ENCODE peak calls at places on chromosomes 12 and 14, in four cellular contexts. One of them, this sample, is unnamed.

GRCh38 chr14:65043893-65044595 is 57.3 kb downstream of the FNTB start:
- DNase-seq in stomach: no peak
- DNase-seq in uterus: no peak
- DNase-seq in upper lobe of left lung: peak; percentile 49
- DNase-seq in this sample: no peak

GRCh38 chr14:65019944-65020566 is 33.4 kb downstream of the FNTB start:
- DNase-seq in stomach: peak; percentile 41
- DNase-seq in uterus: peak; percentile 31
- DNase-seq in upper lobe of left lung: no peak
- DNase-seq in this sample: peak; percentile 29

GRCh38 chr12:1277905-1278304 is 286.9 kb downstream of the ERC1 start:
- DNase-seq in stomach: no peak
- DNase-seq in uterus: no peak
- DNase-seq in upper lobe of left lung: no peak
- DNase-seq in this sample: no peak

GRCh38 chr12:20040844-20041243 is 327.5 kb upstream of the PDE3A start:
- DNase-seq in stomach: no peak
- DNase-seq in uterus: no peak
- DNase-seq in upper lobe of left lung: no peak
- DNase-seq in this sample: peak; percentile 32

GRCh38 chr12:59695379-59695778 is 99.5 kb downstream of the SLC16A7 start:
- DNase-seq in stomach: no peak
- DNase-seq in uterus: no peak
- DNase-seq in upper lobe of left lung: no peak
- DNase-seq in this sample: no peak

GRCh38 chr12:93102744-93103143 is 173.6 kb upstream of the EEA1 start:
- DNase-seq in stomach: no peak
- DNase-seq in uterus: no peak
- DNase-seq in upper lobe of left lung: no peak
- DNase-seq in this sample: no peak

GRCh38 chr12:57210926-57211700 is 5.5 kb upstream of the NXPH4 start:
- DNase-seq in stomach: no peak
- DNase-seq in uterus: no peak
- DNase-seq in upper lobe of left lung: peak; percentile 72
- DNase-seq in this sample: no peak

GRCh38 chr12:52063081-52063985 is 6.4 kb upstream of the ATG101 start:
- DNase-seq in stomach: no peak
- DNase-seq in uterus: no peak
- DNase-seq in upper lobe of left lung: peak; percentile 82
- DNase-seq in this sample: no peak

GRCh38 chr12:47776471-47777143 is 3.6 kb downstream of the SLC48A1 start:
- DNase-seq in stomach: no peak
- DNase-seq in uterus: no peak
- DNase-seq in upper lobe of left lung: no peak
- DNase-seq in this sample: peak; percentile 77

GRCh38 chr12:14810953-14811483 is 3.0 kb downstream of the SMCO3 start:
- DNase-seq in stomach: no peak
- DNase-seq in uterus: no peak
- DNase-seq in upper lobe of left lung: no peak
- DNase-seq in this sample: peak; percentile 8

GRCh38 chr14:85536835-85537195 is 6.9 kb downstream of the FLRT2 start:
- DNase-seq in stomach: no peak
- DNase-seq in uterus: no peak
- DNase-seq in upper lobe of left lung: no peak
- DNase-seq in this sample: no peak

GRCh38 chr14:105477659-105478623 is 3.3 kb downstream of the CRIP2 start:
- DNase-seq in stomach: no peak
- DNase-seq in uterus: no peak
- DNase-seq in upper lobe of left lung: no peak
- DNase-seq in this sample: no peak

GRCh38 chr14:100022772-100023451 is 42.3 kb upstream of the EVL start:
- DNase-seq in stomach: no peak
- DNase-seq in uterus: peak; percentile 76
- DNase-seq in upper lobe of left lung: no peak
- DNase-seq in this sample: no peak

GRCh38 chr14:89618309-89618708 is 201.3 kb upstream of the FOXN3 start:
- DNase-seq in stomach: no peak
- DNase-seq in uterus: no peak
- DNase-seq in upper lobe of left lung: no peak
- DNase-seq in this sample: no peak

GRCh38 chr14:55073856-55074255 is 22.4 kb downstream of the MAPK1IP1L start:
- DNase-seq in stomach: no peak
- DNase-seq in uterus: no peak
- DNase-seq in upper lobe of left lung: no peak
- DNase-seq in this sample: no peak

GRCh38 chr14:55075628-55076027 is 24.2 kb downstream of the MAPK1IP1L start:
- DNase-seq in stomach: no peak
- DNase-seq in uterus: no peak
- DNase-seq in upper lobe of left lung: no peak
- DNase-seq in this sample: no peak

GRCh38 chr14:55074662-55075061 is 23.2 kb downstream of the MAPK1IP1L start:
- DNase-seq in stomach: no peak
- DNase-seq in uterus: no peak
- DNase-seq in upper lobe of left lung: no peak
- DNase-seq in this sample: no peak

GRCh38 chr14:55071870-55072640 is 20.6 kb downstream of the MAPK1IP1L start:
- DNase-seq in stomach: no peak
- DNase-seq in uterus: no peak
- DNase-seq in upper lobe of left lung: no peak
- DNase-seq in this sample: peak; percentile 32

DNA sequence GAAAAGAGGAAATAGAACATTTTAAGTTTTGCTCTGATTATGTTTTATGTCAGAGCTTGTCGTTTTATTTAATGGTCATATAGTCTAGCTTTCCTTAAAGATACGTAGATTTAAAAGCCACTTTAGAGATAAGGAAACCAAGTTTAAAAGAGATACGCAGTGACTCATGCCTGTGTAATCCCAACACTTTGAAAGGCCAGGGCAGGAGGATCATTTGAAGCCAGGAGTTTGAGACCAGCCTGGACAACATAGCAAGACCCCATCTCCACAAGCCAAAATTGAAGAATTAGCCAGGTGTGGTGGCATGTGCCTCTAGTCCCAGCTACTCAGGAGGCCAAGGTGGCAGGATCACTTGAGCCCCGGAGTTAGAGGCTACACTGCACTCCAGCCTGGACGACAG is 19.6 kb downstream of the MAPK1IP1L start:
- DNase-seq in stomach: no peak
- DNase-seq in uterus: no peak
- DNase-seq in upper lobe of left lung: no peak
- DNase-seq in this sample: no peak
- H3K27ac ChIP-seq in stomach: no peak overlapping the region
- H3K27ac ChIP-seq in uterus: peak overlapping the region; percentile 5
- H3K27ac ChIP-seq in upper lobe of left lung: peak overlapping the region; percentile 70
- H3K27ac ChIP-seq in this sample: peak overlapping the region; percentile 19

GRCh38 chr12:46364777-46365580 is 7.6 kb downstream of the SLC38A2 start:
- DNase-seq in stomach: peak; percentile 84
- DNase-seq in uterus: peak; percentile 72
- DNase-seq in upper lobe of left lung: no peak
- DNase-seq in this sample: peak; percentile 30
- TF ChIP-seq POLR2A in stomach: no peak
- TF ChIP-seq POLR2A in uterus: no peak
- TF ChIP-seq POLR2A in upper lobe of left lung: no peak
- TF ChIP-seq POLR2A in this sample: no peak

DNA sequence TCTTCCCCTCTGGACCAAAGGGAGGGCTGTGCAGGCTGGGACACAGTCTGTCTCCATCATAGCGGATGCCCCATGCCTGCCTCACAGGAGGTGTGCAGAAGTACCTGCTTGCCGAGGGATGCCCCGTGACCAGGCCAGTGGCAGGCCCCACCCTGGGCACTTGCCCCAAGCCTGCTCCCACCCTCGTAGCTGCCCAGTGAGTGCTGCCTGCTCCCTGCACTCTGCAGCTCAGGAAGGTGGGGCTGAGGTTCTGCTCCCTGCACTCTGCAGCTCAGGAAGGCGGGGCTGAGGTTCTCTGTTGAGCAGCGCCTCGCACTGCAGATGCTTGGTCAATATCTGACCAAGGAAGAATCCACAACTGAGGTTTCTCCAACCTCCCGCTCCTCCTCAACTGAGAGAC is 6.9 kb downstream of the MMAB start:
- DNase-seq in stomach: no peak
- DNase-seq in uterus: no peak
- DNase-seq in upper lobe of left lung: no peak
- DNase-seq in this sample: no peak
- H3K27ac ChIP-seq in stomach: no peak overlapping the region
- H3K27ac ChIP-seq in uterus: no peak overlapping the region
- H3K27ac ChIP-seq in upper lobe of left lung: no peak overlapping the region
- H3K27ac ChIP-seq in this sample: no peak overlapping the region

GRCh38 chr12:12441891-12442461 is 85.1 kb downstream of the BORCS5 start:
- DNase-seq in stomach: no peak
- DNase-seq in uterus: no peak
- DNase-seq in upper lobe of left lung: no peak
- DNase-seq in this sample: no peak
- TF ChIP-seq POLR2A in stomach: no peak
- TF ChIP-seq POLR2A in uterus: no peak
- TF ChIP-seq POLR2A in upper lobe of left lung: no peak
- TF ChIP-seq POLR2A in this sample: no peak

DNA sequence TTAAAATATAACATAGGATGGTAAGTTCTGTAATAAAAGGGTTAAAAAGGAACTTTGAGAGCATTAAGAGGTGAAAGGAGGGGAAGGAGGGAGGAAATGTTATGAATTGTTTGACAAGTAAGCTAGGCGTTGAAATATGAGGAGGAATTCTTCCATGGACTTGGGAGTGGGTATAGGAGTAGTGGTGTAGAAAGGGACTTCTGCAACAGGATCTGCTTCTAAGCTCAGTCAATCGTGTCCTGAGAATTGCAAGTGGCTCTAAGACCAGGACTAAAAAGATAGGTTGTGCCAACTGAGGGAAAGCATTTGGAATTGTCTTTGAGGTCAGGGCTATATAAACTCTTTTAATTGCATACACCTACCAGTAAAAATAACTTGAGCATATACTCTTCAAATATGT is 74.1 kb upstream of the SLC38A2 start:
- DNase-seq in stomach: no peak
- DNase-seq in uterus: no peak
- DNase-seq in upper lobe of left lung: no peak
- DNase-seq in this sample: peak; percentile 15
- H3K27ac ChIP-seq in stomach: no peak overlapping the region
- H3K27ac ChIP-seq in uterus: peak overlapping the region; percentile 73
- H3K27ac ChIP-seq in upper lobe of left lung: no peak overlapping the region
- H3K27ac ChIP-seq in this sample: peak overlapping the region; percentile 34

DNA sequence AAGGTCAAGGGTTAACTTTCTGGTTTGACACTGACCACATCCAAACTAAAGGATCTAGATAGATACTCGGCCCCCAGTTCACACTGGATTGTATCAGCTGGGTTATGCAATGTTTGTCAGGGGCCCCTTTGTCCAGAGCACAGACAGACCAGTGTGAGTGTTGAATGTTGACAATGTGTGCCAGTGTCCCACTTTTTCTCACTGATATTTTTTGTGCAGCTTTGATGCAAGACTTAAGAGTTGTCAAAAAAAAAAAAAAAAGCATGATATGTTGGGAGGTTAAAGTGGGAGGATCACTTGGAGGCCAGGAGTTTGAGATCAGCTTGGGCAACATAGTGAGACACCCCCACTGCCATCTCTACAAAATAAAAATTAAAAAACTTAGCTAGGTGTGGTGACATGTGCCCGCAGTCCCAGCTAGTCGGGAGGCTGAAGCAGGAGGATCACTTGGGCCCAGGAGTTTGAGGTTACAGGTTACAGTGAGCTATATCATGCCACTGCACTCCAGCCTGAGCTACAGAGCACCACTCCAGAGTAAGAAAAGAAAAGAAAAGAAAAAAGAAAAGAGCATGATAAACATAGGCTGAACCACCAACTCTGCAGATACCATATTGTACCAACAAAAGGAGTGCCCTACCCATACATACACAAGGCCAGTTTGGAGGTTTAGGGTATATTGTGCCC is 97.5 kb downstream of the LGR5 start:
- DNase-seq in stomach: no peak
- DNase-seq in uterus: no peak
- DNase-seq in upper lobe of left lung: no peak
- DNase-seq in this sample: no peak
- TF ChIP-seq POLR2A in stomach: no peak
- TF ChIP-seq POLR2A in uterus: no peak
- TF ChIP-seq POLR2A in upper lobe of left lung: no peak
- TF ChIP-seq POLR2A in this sample: no peak

DNA sequence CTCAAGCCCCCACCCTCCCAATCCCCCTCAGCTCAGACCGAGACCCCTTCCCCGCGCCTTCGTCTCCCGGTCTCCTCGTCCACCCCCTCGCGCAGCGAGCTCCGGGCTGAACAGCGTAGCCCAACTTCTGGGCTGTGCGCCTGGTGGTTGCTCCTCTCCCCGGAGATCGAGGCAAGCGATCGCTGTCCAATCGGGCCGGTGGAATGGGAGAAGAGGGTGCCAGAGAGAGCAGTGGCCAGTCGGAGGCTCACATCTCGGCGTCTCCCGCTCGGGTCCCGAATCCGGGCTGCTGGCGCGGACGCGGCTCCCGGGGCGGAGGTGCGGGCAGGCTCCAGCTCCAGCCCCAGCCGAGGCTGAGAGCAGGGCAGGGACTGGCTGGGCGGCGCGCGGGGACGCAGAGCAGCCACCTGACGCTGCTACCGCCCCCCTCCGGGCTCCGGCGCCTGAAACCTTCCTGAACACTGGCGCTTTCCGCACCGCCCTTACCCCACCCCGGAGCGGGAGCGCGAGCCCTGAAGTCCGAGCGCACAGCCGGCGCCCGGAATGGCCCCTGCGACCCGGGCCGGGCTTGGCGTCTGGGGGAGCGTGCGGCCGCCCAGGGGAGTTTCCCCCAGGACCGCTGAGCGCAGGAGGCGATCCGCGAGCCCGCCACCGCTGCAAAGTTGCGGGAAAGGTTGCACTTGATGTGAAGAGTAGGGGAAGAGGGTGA is 508 bp upstream of the KCNH5 start:
- DNase-seq in stomach: no peak
- DNase-seq in uterus: no peak
- DNase-seq in upper lobe of left lung: peak; percentile 83
- DNase-seq in this sample: peak; percentile 3
- H3K27ac ChIP-seq in stomach: no peak overlapping the region
- H3K27ac ChIP-seq in uterus: no peak overlapping the region
- H3K27ac ChIP-seq in upper lobe of left lung: no peak overlapping the region
- H3K27ac ChIP-seq in this sample: no peak overlapping the region

DNA sequence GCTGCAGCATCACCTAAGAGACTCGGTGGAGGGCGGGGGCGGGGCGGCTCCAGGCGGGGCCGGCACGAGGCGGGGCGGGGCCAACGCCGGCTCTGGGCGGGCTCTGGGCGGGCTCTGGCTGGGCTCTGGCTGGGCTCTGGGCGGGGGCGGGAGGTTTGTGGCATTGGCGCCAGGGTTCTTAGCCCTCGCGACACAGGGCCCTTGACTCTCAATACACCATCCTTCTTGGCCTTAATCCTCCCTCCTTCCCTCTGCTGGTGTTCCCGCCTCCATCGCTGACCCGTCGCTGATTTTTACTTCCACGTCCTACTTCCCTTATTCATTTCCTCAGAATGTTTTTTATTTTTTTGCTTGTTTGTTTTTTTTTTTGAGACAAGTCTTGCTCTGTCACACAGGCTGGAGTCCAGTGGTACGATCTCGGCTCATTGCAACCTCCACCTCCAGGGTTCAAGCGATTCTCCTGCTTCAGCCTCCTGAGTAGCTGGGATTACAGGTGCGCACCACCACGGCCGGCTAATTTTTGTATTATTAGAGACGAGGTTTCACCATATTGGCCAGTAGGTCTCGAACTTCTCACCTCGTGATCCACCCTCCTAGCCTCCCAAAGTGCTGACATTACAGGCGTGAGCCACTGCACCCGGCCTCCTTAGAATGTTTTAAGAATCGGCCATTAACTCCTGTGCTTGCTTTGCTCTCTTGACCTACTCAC is at the start of gene BLTP3B:
- DNase-seq in stomach: peak; percentile 94
- DNase-seq in uterus: peak; percentile 90
- DNase-seq in upper lobe of left lung: peak; percentile 99
- DNase-seq in this sample: peak; percentile 96
- TF ChIP-seq POLR2A in stomach: no peak
- TF ChIP-seq POLR2A in uterus: no peak
- TF ChIP-seq POLR2A in upper lobe of left lung: no peak
- TF ChIP-seq POLR2A in this sample: no peak

GRCh38 chr12:42442328-42442759 is 116.4 kb downstream of the PPHLN1 start:
- DNase-seq in stomach: no peak
- DNase-seq in uterus: no peak
- DNase-seq in upper lobe of left lung: no peak
- DNase-seq in this sample: no peak
- H3K27ac ChIP-seq in stomach: no peak overlapping the region
- H3K27ac ChIP-seq in uterus: no peak overlapping the region
- H3K27ac ChIP-seq in upper lobe of left lung: no peak overlapping the region
- H3K27ac ChIP-seq in this sample: no peak overlapping the region

This sample was measured in thyroid gland.